ENCODE peak calls at places on chromosomes 11 and 22, in five cellular contexts. G, Q, I, K and X are unnamed samples.

GRCh38 chr11:44199816-44200215 is 104.3 kb downstream of the EXT2 start:
- DNase-seq in I (no peak), Q (no peak), G (no peak), K (no peak), X (no peak)

GRCh38 chr11:63132985-63133775 is 10.8 kb downstream of the SLC22A24 start:
- DNase-seq in K (no peak), I (no peak), Q (no peak), G (no peak), X (no peak)

GRCh38 chr11:9219572-9219971 is 45.6 kb downstream of the DENND5A start:
- DNase-seq in K (no peak), G (no peak), Q (no peak), I (no peak), X (no peak)

GRCh38 chr22:42947211-42947990 is 67.5 kb downstream of the PACSIN2 start:
- DNase-seq in I (no peak), G (no peak), K (peak; percentile 81), Q (peak; percentile 50), X (no peak)

GRCh38 chr11:32297629-32298028 is 137.7 kb downstream of the WT1 start:
- DNase-seq in Q (no peak), G (no peak), I (peak; percentile 27), K (no peak), X (no peak)

GRCh38 chr11:12540075-12540685 is 134.0 kb upstream of the TEAD1 start:
- DNase-seq in K (no peak), I (no peak), Q (no peak), G (no peak), X (peak; percentile 46)

GRCh38 chr11:736431-736830 is 10.8 kb upstream of the TALDO1 start:
- DNase-seq in K (no peak), Q (no peak), I (no peak), G (no peak), X (no peak)

GRCh38 chr11:126112547-126112946 is 49.9 kb upstream of the CDON start:
- DNase-seq in Q (no peak), I (peak; percentile 82), G (no peak), K (no peak), X (no peak)

GRCh38 chr11:133078591-133079179 is 453.6 kb downstream of the OPCML start:
- DNase-seq in Q (peak; percentile 65), G (peak; percentile 20), K (no peak), I (no peak), X (no peak)

GRCh38 chr11:71420455-71421241 is 27.5 kb downstream of the DHCR7 start:
- DNase-seq in I (no peak), K (no peak), Q (peak; percentile 74), G (peak; percentile 56), X (no peak)

GRCh38 chr11:119309953-119310681 is 6.8 kb downstream of the MCAM start:
- DNase-seq in Q (no peak), I (no peak), K (no peak), G (no peak), X (no peak)

GRCh38 chr11:129530154-129530895 is 154.7 kb downstream of the BARX2 start:
- DNase-seq in I (no peak), K (no peak), Q (no peak), G (no peak), X (no peak)

GRCh38 chr22:19885841-19886592 is 31.3 kb upstream of the GNB1L start:
- DNase-seq in Q (no peak), K (no peak), G (no peak), I (no peak), X (no peak)

GRCh38 chr11:122441702-122442092 is 213.8 kb upstream of the UBASH3B start:
- DNase-seq in I (no peak), G (no peak), K (no peak), Q (no peak), X (no peak)

GRCh38 chr22:22576244-22576988 is 17.4 kb upstream of the PRAME start:
- DNase-seq in I (no peak), Q (peak; percentile 68), G (peak; percentile 45), K (no peak), X (no peak)

GRCh38 chr11:61978703-61979661 is 11.5 kb upstream of the FTH1 start:
- DNase-seq in K (peak; percentile 33), Q (peak; percentile 45), I (no peak), G (no peak), X (no peak)

GRCh38 chr11:128481135-128481534 is 106.2 kb downstream of the ETS1 start:
- DNase-seq in Q (no peak), K (no peak), G (no peak), I (no peak), X (no peak)

GRCh38 chr11:61826930-61827572 is 1.0 kb upstream of the FADS2 start:
- DNase-seq in I (no peak), G (no peak), Q (no peak), K (no peak), X (no peak)

GRCh38 chr11:116840224-116840745 is 2.9 kb upstream of the APOA1 start:
- DNase-seq in G (no peak), I (no peak), Q (no peak), K (no peak), X (no peak)

GRCh38 chr11:25272214-25272613 is 775.4 kb downstream of the LUZP2 start:
- DNase-seq in K (no peak), Q (no peak), G (no peak), I (no peak), X (no peak)

GRCh38 chr11:1877211-1878133 is 14.2 kb downstream of the PRR33 start:
- DNase-seq in I (no peak), Q (peak; percentile 58), G (peak; percentile 51), K (peak; percentile 82), X (no peak)

GRCh38 chr11:120224386-120224785 is 13.6 kb downstream of the OAF start:
- DNase-seq in I (no peak), Q (no peak), K (no peak), G (no peak), X (no peak)

GRCh38 chr11:120632579-120632978 is 121.0 kb downstream of the GRIK4 start:
- DNase-seq in I (no peak), Q (no peak), G (no peak), K (no peak), X (no peak)

GRCh38 chr11:9076046-9076445 is 15.4 kb downstream of the SCUBE2 start:
- DNase-seq in I (no peak), Q (no peak), G (no peak), K (no peak), X (peak; percentile 51)

GRCh38 chr22:37260939-37261338 is 16.9 kb upstream of the RAC2 start:
- DNase-seq in I (no peak), G (peak; percentile 63), K (no peak), Q (peak; percentile 84), X (no peak)

GRCh38 chr11:68202165-68202564 is 10.9 kb downstream of the KMT5B start:
- DNase-seq in G (no peak), K (no peak), Q (no peak), I (no peak), X (peak; percentile 11)

GRCh38 chr11:70050243-70050642 is 27.9 kb upstream of the ANO1 start:
- DNase-seq in I (no peak), Q (peak; percentile 8), G (no peak), K (no peak), X (peak; percentile 68)

GRCh38 chr11:8219257-8220021 is 44.2 kb downstream of the LMO1 start:
- DNase-seq in Q (peak; percentile 79), I (peak; percentile 20), G (peak; percentile 70), K (no peak), X (no peak)

GRCh38 chr11:17473071-17473744 is 3.4 kb downstream of the ABCC8 start:
- DNase-seq in K (no peak), I (no peak), Q (no peak), G (no peak), X (no peak)
- TF ChIP-seq CTCF in K (no peak), I (peak; percentile 44), Q (peak; percentile 10), G (no peak), X (peak; percentile 25)

GRCh38 chr11:34510673-34511072 is 2.9 kb downstream of the ELF5 start:
- DNase-seq in I (no peak), K (no peak), G (no peak), Q (no peak), X (no peak)

GRCh38 chr11:34513674-34513995 is at the start of gene ELF5:
- DNase-seq in Q (no peak), G (no peak), I (no peak), K (no peak), X (no peak)

GRCh38 chr11:34514597-34514996 is 1.0 kb upstream of the ELF5 start:
- DNase-seq in Q (no peak), K (no peak), G (no peak), I (no peak), X (no peak)

GRCh38 chr11:34514050-34514449 is 456 bp upstream of the ELF5 start:
- DNase-seq in Q (no peak), G (no peak), I (no peak), K (no peak), X (no peak)

DNA sequence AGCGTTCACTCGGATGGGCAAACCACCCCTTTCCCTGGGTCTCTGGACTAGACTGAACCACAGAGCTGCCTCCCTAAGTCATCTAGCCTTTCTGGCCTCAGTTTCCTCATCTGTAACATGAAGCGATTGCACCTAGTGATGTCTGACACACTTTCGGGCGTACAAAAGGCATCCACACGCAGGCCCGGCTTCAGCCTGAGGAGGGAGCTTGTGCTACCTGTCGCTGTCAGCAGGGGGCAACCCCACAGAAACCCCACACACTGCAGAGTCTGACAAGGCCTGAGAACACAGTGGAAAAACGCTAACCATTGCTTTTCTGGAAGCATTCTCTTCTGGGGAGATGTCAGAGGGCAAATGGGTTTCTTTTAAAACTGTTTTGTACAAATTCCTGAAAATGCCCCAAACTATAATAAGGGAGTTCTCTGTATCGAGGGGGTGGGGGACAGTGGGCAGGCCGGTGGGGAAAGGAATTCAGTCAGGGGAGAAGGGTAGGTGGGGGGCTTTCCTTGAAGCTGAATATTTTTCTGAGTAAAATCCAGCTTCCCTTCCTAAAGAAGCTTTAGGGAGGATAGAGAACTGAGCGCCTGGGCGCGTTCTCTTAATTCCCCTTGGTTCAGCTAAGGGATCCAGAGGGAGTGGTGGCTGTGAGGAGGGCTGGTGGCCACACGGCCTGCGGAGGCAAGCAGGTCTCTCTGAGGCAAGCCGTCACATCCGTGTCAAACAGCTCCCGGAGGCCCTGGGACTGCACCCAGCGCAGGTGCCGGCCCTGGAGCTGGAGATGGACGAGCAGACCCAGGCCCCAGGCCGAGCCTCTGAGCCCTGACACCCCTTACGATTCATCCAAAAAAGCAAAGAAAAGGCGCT is 552 bp downstream of the ELF5 start:
- DNase-seq in Q (peak; percentile 74), I (peak; percentile 31), K (peak; percentile 63), G (peak; percentile 61), X (no peak)
- TF ChIP-seq CTCF in Q (peak; percentile 72), I (peak; percentile 92), K (peak; percentile 68), G (peak; percentile 76), X (peak; percentile 58)

DNA sequence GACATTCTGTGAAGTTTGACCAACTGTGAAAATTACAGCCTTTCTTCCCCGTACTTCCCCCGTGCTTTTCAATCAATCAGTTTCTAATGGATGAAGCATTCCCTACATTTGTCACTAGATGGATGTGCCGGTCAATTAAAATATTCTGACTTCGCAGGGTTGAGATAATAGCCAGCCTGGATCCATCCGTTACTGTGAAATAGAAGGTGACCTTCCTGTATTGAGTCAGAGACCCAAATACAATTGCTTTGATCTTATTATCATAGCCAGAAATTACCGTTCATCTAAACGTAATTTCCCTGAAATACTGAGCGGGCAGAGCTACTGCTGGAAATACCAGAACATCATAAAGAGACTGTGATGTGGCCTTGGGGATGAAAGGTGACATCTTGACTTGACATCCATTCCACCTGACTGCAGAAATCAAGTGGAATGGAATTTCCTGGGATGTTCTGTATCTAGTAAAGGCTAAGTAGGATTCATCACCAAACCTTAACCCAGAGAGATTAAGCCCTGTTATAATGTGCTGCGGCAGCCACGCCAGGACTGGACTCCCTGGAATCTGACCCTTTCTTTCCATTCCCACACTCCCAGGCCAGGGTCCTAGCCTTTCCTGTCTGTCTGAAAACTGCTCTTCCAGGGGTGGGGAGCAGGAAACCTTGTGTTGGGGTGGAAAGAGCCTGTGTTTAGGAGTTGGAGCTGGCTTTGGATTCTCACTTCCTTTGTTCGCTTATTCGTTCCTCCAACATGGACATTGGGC is 20.9 kb upstream of the PARVB start:
- DNase-seq in G (no peak), I (no peak), Q (no peak), K (no peak), X (no peak)
- TF ChIP-seq CTCF in G (no peak), I (no peak), Q (no peak), K (no peak), X (no peak)

GRCh38 chr11:111528557-111528956 is 12.0 kb upstream of the LAYN start:
- DNase-seq in K (no peak), Q (no peak), G (no peak), I (no peak), X (no peak)
- TF ChIP-seq CTCF in K (no peak), Q (no peak), G (no peak), I (peak; percentile 12), X (peak; percentile 19)